ENCODE peak calls at places on chromosomes 16 and 17, in eight cellular contexts. T, C, R, Y, G, S, U and J are unnamed samples.

GRCh38 chr17:2745317-2746037 is 4.0 kb downstream of the CCDC92B start:
- DNase-seq in G (no peak), C (no peak), Y (no peak), R (no peak), T (no peak), U (no peak), S (no peak), J (no peak)

GRCh38 chr16:80231118-80231515 is 309.7 kb upstream of the DYNLRB2 start:
- DNase-seq in S (no peak), G (no peak), C (peak), R (no peak), U (no peak), Y (no peak), T (no peak), J (no peak)

GRCh38 chr17:5665164-5665563 is 80.9 kb upstream of the NLRP1 start:
- DNase-seq in C (no peak), S (no peak), Y (no peak), G (no peak), R (no peak), U (no peak), T (no peak), J (no peak)

GRCh38 chr16:24523569-24523968 is 15.8 kb upstream of the RBBP6 start:
- DNase-seq in T (no peak), G (no peak), R (no peak), Y (no peak), S (no peak), C (no peak), U (no peak), J (no peak)

GRCh38 chr16:86039606-86040005 is 140.6 kb downstream of the IRF8 start:
- DNase-seq in Y (peak), R (no peak), G (no peak), T (no peak), S (peak), U (no peak), C (no peak), J (no peak)

GRCh38 chr16:81451753-81452680 is 7.4 kb downstream of the CMIP start:
- DNase-seq in R (no peak), C (peak), T (no peak), G (no peak), Y (no peak), U (no peak), S (peak), J (no peak)

GRCh38 chr16:12771341-12771798 is 32.3 kb downstream of the CPPED1 start:
- DNase-seq in U (no peak), R (no peak), C (no peak), Y (no peak), G (no peak), T (no peak), S (no peak), J (peak)

GRCh38 chr17:38464251-38464722 is 36.0 kb downstream of the ARHGAP23 start:
- DNase-seq in T (no peak), U (no peak), S (no peak), C (no peak), G (no peak), Y (peak), R (no peak), J (peak)